ENCODE peak calls at places on chromosome 11, in seven cellular contexts. One of them, this sample, is unnamed.

GRCh38 chr11:86594746-86595145 is 77.7 kb downstream of the ME3 start:
- DNase-seq in heart left ventricle: no peak
- DNase-seq in mucosa of descending colon: no peak
- DNase-seq in hepatocyte: no peak
- DNase-seq in CD8-positive, alpha-beta T cell: no peak
- DNase-seq in A549: no peak
- DNase-seq in epithelial cell of esophagus: peak; percentile 76
- DNase-seq in this sample: no peak

GRCh38 chr11:68380786-68381622 is 68.6 kb downstream of the LRP5 start:
- DNase-seq in epithelial cell of esophagus: no peak
- DNase-seq in A549: peak; percentile 35
- DNase-seq in CD8-positive, alpha-beta T cell: no peak
- DNase-seq in mucosa of descending colon: no peak
- DNase-seq in hepatocyte: no peak
- DNase-seq in heart left ventricle: peak; percentile 66
- DNase-seq in this sample: no peak

GRCh38 chr11:28701760-28702449 is 593.7 kb downstream of the METTL15 start:
- DNase-seq in mucosa of descending colon: no peak
- DNase-seq in A549: peak; percentile 71
- DNase-seq in hepatocyte: no peak
- DNase-seq in heart left ventricle: no peak
- DNase-seq in epithelial cell of esophagus: peak; percentile 72
- DNase-seq in CD8-positive, alpha-beta T cell: no peak
- DNase-seq in this sample: no peak

GRCh38 chr11:28086569-28086968 is 21.4 kb downstream of the KIF18A start:
- DNase-seq in A549: no peak
- DNase-seq in mucosa of descending colon: no peak
- DNase-seq in CD8-positive, alpha-beta T cell: no peak
- DNase-seq in heart left ventricle: no peak
- DNase-seq in epithelial cell of esophagus: peak; percentile 75
- DNase-seq in hepatocyte: no peak
- DNase-seq in this sample: no peak

GRCh38 chr11:58575377-58576020 is at the start of gene LPXN:
- DNase-seq in mucosa of descending colon: peak; percentile 48
- DNase-seq in CD8-positive, alpha-beta T cell: peak; percentile 60
- DNase-seq in epithelial cell of esophagus: peak; percentile 74
- DNase-seq in A549: no peak
- DNase-seq in heart left ventricle: no peak
- DNase-seq in hepatocyte: no peak
- DNase-seq in this sample: no peak

GRCh38 chr11:60925685-60926267 is 1.5 kb downstream of the TMEM132A start:
- DNase-seq in epithelial cell of esophagus: peak; percentile 95
- DNase-seq in A549: peak; percentile 81
- DNase-seq in mucosa of descending colon: no peak
- DNase-seq in hepatocyte: no peak
- DNase-seq in heart left ventricle: no peak
- DNase-seq in CD8-positive, alpha-beta T cell: no peak
- DNase-seq in this sample: no peak

GRCh38 chr11:132721526-132721925 is 810.8 kb downstream of the OPCML start:
- DNase-seq in heart left ventricle: no peak
- DNase-seq in A549: no peak
- DNase-seq in CD8-positive, alpha-beta T cell: no peak
- DNase-seq in hepatocyte: no peak
- DNase-seq in epithelial cell of esophagus: no peak
- DNase-seq in mucosa of descending colon: no peak
- DNase-seq in this sample: no peak

GRCh38 chr11:83681045-83681781 is 395.0 kb upstream of the CCDC90B start:
- DNase-seq in hepatocyte: no peak
- DNase-seq in A549: no peak
- DNase-seq in epithelial cell of esophagus: no peak
- DNase-seq in heart left ventricle: no peak
- DNase-seq in mucosa of descending colon: no peak
- DNase-seq in CD8-positive, alpha-beta T cell: no peak
- DNase-seq in this sample: no peak

GRCh38 chr11:2540521-2541320 is 95.9 kb downstream of the KCNQ1 start:
- DNase-seq in hepatocyte: no peak
- DNase-seq in mucosa of descending colon: no peak
- DNase-seq in epithelial cell of esophagus: no peak
- DNase-seq in CD8-positive, alpha-beta T cell: no peak
- DNase-seq in heart left ventricle: peak; percentile 47
- DNase-seq in A549: no peak
- DNase-seq in this sample: no peak

GRCh38 chr11:46338636-46338987 is 8.7 kb upstream of the DGKZ start:
- DNase-seq in hepatocyte: no peak
- DNase-seq in A549: no peak
- DNase-seq in CD8-positive, alpha-beta T cell: no peak
- DNase-seq in epithelial cell of esophagus: no peak
- DNase-seq in mucosa of descending colon: no peak
- DNase-seq in heart left ventricle: no peak
- DNase-seq in this sample: no peak

GRCh38 chr11:73271936-73272679 is at the start of gene P2RY6:
- DNase-seq in CD8-positive, alpha-beta T cell: no peak
- DNase-seq in hepatocyte: peak; percentile 58
- DNase-seq in mucosa of descending colon: no peak
- DNase-seq in heart left ventricle: no peak
- DNase-seq in epithelial cell of esophagus: peak; percentile 88
- DNase-seq in A549: peak; percentile 97
- DNase-seq in this sample: no peak

GRCh38 chr11:3969200-3969599 is 113.7 kb downstream of the STIM1 start:
- DNase-seq in CD8-positive, alpha-beta T cell: no peak
- DNase-seq in heart left ventricle: no peak
- DNase-seq in mucosa of descending colon: no peak
- DNase-seq in epithelial cell of esophagus: no peak
- DNase-seq in A549: no peak
- DNase-seq in hepatocyte: no peak
- DNase-seq in this sample: no peak

GRCh38 chr11:78202733-78203167 is 14.0 kb downstream of the USP35 start:
- DNase-seq in A549: no peak
- DNase-seq in epithelial cell of esophagus: no peak
- DNase-seq in hepatocyte: no peak
- DNase-seq in mucosa of descending colon: peak; percentile 32
- DNase-seq in CD8-positive, alpha-beta T cell: peak; percentile 86
- DNase-seq in heart left ventricle: no peak
- DNase-seq in this sample: no peak

GRCh38 chr11:119699227-119699626 is 29.8 kb downstream of the NECTIN1 start:
- DNase-seq in epithelial cell of esophagus: peak; percentile 68
- DNase-seq in A549: no peak
- DNase-seq in mucosa of descending colon: peak; percentile 86
- DNase-seq in heart left ventricle: peak; percentile 86
- DNase-seq in hepatocyte: peak; percentile 84
- DNase-seq in CD8-positive, alpha-beta T cell: no peak
- DNase-seq in this sample: no peak

GRCh38 chr11:113477321-113477720 is 2.1 kb upstream of the DRD2 start:
- DNase-seq in A549: no peak
- DNase-seq in hepatocyte: no peak
- DNase-seq in CD8-positive, alpha-beta T cell: no peak
- DNase-seq in epithelial cell of esophagus: no peak
- DNase-seq in mucosa of descending colon: no peak
- DNase-seq in heart left ventricle: no peak
- DNase-seq in this sample: no peak

GRCh38 chr11:130129922-130130321 is 29.7 kb upstream of the ST14 start:
- DNase-seq in epithelial cell of esophagus: no peak
- DNase-seq in CD8-positive, alpha-beta T cell: no peak
- DNase-seq in hepatocyte: no peak
- DNase-seq in A549: no peak
- DNase-seq in mucosa of descending colon: no peak
- DNase-seq in heart left ventricle: no peak
- DNase-seq in this sample: no peak

GRCh38 chr11:86519064-86519911 is 144.6 kb downstream of the CCDC81 start:
- DNase-seq in A549: no peak
- DNase-seq in epithelial cell of esophagus: no peak
- DNase-seq in mucosa of descending colon: no peak
- DNase-seq in heart left ventricle: no peak
- DNase-seq in CD8-positive, alpha-beta T cell: no peak
- DNase-seq in hepatocyte: peak; percentile 32
- DNase-seq in this sample: no peak

GRCh38 chr11:116371146-116371545 is 401.6 kb downstream of the BUD13 start:
- DNase-seq in heart left ventricle: no peak
- DNase-seq in CD8-positive, alpha-beta T cell: no peak
- DNase-seq in mucosa of descending colon: no peak
- DNase-seq in hepatocyte: no peak
- DNase-seq in A549: no peak
- DNase-seq in epithelial cell of esophagus: no peak
- DNase-seq in this sample: no peak

GRCh38 chr11:70568504-70569172 is 170.3 kb downstream of the CTTN start:
- DNase-seq in A549: no peak
- DNase-seq in heart left ventricle: peak; percentile 76
- DNase-seq in CD8-positive, alpha-beta T cell: no peak
- DNase-seq in hepatocyte: peak; percentile 81
- DNase-seq in epithelial cell of esophagus: peak; percentile 6
- DNase-seq in mucosa of descending colon: peak; percentile 69
- DNase-seq in this sample: no peak

GRCh38 chr11:6742260-6742659 is 29.5 kb downstream of the OR2AG2 start:
- DNase-seq in heart left ventricle: no peak
- DNase-seq in CD8-positive, alpha-beta T cell: no peak
- DNase-seq in hepatocyte: no peak
- DNase-seq in epithelial cell of esophagus: no peak
- DNase-seq in mucosa of descending colon: no peak
- DNase-seq in A549: no peak
- DNase-seq in this sample: no peak

GRCh38 chr11:20000393-20001134 is 159.7 kb downstream of the DBX1 start:
- DNase-seq in hepatocyte: peak; percentile 61
- DNase-seq in epithelial cell of esophagus: no peak
- DNase-seq in CD8-positive, alpha-beta T cell: no peak
- DNase-seq in heart left ventricle: no peak
- DNase-seq in A549: no peak
- DNase-seq in mucosa of descending colon: no peak
- DNase-seq in this sample: no peak

GRCh38 chr11:128476729-128477128 is 110.6 kb downstream of the ETS1 start:
- DNase-seq in CD8-positive, alpha-beta T cell: peak; percentile 89
- DNase-seq in hepatocyte: peak; percentile 62
- DNase-seq in epithelial cell of esophagus: no peak
- DNase-seq in mucosa of descending colon: peak; percentile 54
- DNase-seq in heart left ventricle: no peak
- DNase-seq in A549: no peak
- DNase-seq in this sample: no peak

GRCh38 chr11:91446267-91446666 is 778.4 kb upstream of the FAT3 start:
- DNase-seq in mucosa of descending colon: no peak
- DNase-seq in hepatocyte: no peak
- DNase-seq in A549: no peak
- DNase-seq in epithelial cell of esophagus: no peak
- DNase-seq in heart left ventricle: peak; percentile 49
- DNase-seq in CD8-positive, alpha-beta T cell: no peak
- DNase-seq in this sample: no peak
- TF ChIP-seq CTCF in mucosa of descending colon: no peak
- TF ChIP-seq CTCF in hepatocyte: no peak
- TF ChIP-seq CTCF in A549: no peak
- TF ChIP-seq CTCF in epithelial cell of esophagus: no peak
- TF ChIP-seq CTCF in heart left ventricle: no peak
- TF ChIP-seq CTCF in CD8-positive, alpha-beta T cell: no peak
- TF ChIP-seq CTCF in this sample: no peak

DNA sequence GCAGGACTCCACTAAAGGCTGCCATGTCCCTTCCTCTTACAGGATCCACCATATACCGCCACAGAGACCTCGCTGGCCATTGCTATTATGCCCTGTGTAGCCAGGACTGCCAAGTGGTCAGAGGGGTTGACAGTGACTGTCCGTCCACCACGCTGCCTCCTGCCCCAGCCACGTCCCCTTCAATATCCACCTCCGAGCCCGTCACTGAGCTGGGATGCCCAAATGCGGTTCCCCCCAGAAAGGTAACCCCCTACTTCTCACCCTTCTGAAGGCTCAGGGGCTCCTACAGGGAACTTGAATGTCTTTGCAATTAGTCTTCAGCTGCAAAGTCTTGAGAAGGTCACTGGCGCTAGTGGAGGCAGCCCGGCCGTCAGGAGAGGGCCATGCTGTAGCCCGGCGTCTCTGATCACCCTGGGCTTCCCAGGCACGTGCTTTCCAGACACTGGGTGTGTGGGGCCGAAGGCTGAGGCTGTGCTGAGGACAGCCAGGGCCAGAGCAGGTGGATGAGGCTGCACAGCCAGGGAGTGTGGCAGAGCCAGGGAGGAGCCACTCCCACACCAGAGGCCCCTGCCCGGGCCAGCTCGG is 30.0 kb upstream of the MUC5B start:
- DNase-seq in mucosa of descending colon: no peak
- DNase-seq in epithelial cell of esophagus: no peak
- DNase-seq in heart left ventricle: peak; percentile 21
- DNase-seq in CD8-positive, alpha-beta T cell: no peak
- DNase-seq in A549: no peak
- DNase-seq in hepatocyte: no peak
- DNase-seq in this sample: no peak
- TF ChIP-seq CTCF in mucosa of descending colon: no peak
- TF ChIP-seq CTCF in epithelial cell of esophagus: no peak
- TF ChIP-seq CTCF in heart left ventricle: no peak
- TF ChIP-seq CTCF in CD8-positive, alpha-beta T cell: no peak
- TF ChIP-seq CTCF in A549: no peak
- TF ChIP-seq CTCF in hepatocyte: no peak
- TF ChIP-seq CTCF in this sample: no peak

DNA sequence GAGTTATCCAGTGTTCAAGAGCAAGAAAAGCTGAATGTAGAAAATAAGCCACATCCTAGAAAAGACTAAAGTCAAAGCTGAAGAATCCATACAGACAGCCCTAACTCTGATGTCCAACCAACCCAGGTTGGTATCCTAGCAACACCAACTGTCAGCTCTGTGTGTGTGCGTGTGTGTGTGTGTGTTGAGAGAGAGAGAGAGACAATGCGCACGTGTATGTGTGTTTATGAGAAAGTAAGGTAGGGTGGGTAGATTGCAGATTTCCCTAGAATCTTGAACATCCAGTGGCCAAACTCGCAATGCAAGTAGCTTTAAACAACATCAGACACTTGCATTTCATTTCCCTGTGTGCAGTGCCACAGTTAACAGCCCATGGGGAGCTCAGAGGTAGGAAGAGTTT is 274.9 kb downstream of the FAM181B start:
- DNase-seq in mucosa of descending colon: no peak
- DNase-seq in heart left ventricle: no peak
- DNase-seq in hepatocyte: no peak
- DNase-seq in A549: no peak
- DNase-seq in epithelial cell of esophagus: no peak
- DNase-seq in CD8-positive, alpha-beta T cell: no peak
- DNase-seq in this sample: no peak
- TF ChIP-seq CTCF in mucosa of descending colon: no peak
- TF ChIP-seq CTCF in heart left ventricle: no peak
- TF ChIP-seq CTCF in hepatocyte: no peak
- TF ChIP-seq CTCF in A549: no peak
- TF ChIP-seq CTCF in epithelial cell of esophagus: no peak
- TF ChIP-seq CTCF in CD8-positive, alpha-beta T cell: no peak
- TF ChIP-seq CTCF in this sample: no peak

DNA sequence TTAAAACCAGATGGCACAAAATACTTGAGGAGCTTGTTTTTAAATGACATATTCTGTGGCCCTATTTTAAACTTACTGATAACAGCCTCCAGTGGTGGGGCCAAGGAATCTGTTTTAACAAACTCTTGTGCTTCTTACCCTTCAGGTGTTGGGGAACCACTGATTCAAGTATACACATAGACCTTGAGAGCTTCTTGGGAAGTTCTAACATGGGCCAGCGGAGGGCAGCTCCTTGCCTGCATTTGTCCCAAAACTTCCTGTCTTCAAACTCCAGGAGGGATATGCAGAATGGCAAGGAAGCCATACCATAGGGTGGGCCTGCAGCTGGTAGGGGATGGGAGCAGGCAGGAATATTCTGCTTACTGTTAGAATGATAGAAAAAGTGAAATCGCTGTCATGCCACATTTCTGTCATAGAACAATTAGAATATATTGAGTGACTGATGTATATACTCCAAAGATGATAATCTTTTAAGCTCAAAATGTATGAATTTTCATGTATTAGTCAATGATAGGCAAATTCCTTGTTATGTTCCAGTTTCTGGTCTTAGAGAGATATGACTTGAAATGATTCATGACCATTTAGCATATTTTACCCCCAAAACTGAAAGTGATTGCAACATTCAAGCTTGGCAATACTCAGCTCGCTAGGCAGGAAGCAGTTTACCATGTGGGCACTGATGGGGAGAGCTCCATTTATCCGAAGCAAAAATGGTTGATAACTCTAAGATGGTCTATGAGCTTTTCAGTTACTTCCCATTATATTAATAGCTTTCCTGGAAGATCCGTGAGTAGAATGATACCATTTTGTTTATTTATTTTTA is 9.2 kb downstream of the EXT2 start:
- DNase-seq in epithelial cell of esophagus: peak; percentile 5
- DNase-seq in heart left ventricle: no peak
- DNase-seq in CD8-positive, alpha-beta T cell: no peak
- DNase-seq in A549: peak; percentile 6
- DNase-seq in mucosa of descending colon: no peak
- DNase-seq in hepatocyte: no peak
- DNase-seq in this sample: no peak
- TF ChIP-seq CTCF in epithelial cell of esophagus: peak; percentile 5
- TF ChIP-seq CTCF in heart left ventricle: no peak
- TF ChIP-seq CTCF in CD8-positive, alpha-beta T cell: no peak
- TF ChIP-seq CTCF in A549: no peak
- TF ChIP-seq CTCF in mucosa of descending colon: no peak
- TF ChIP-seq CTCF in hepatocyte: no peak
- TF ChIP-seq CTCF in this sample: no peak

This sample was measured in progenitor cell of endocrine pancreas.